ENCODE peak calls at places on chromosomes 1 and 21, in six cellular contexts. G is EL, T is A549, F is spleen, M is NCI-H1694, K is heart left ventricle. V is an unnamed sample.

GRCh38 chr1:3567405-3567804 is 43.9 kb downstream of the MEGF6 start:
- DNase-seq in G (no peak), T (no peak), F (no peak), M (no peak), K (no peak), V (no peak)

GRCh38 chr21:32412998-32413504 is 545 bp downstream of the EVA1C start:
- DNase-seq in G (peak; percentile 23), T (no peak), F (peak; percentile 81), M (no peak), K (peak; percentile 72), V (no peak)

GRCh38 chr1:183101841-183102276 is 78.6 kb downstream of the LAMC1 start:
- DNase-seq in G (peak; percentile 42), T (no peak), F (no peak), M (no peak), K (no peak), V (no peak)

GRCh38 chr21:46459024-46459355 is 299 bp downstream of the DIP2A start:
- DNase-seq in G (no peak), T (no peak), F (no peak), M (no peak), K (no peak), V (no peak)

GRCh38 chr1:212167098-212167497 is 118.1 kb upstream of the PPP2R5A start:
- DNase-seq in G (peak; percentile 68), T (no peak), F (peak; percentile 81), M (no peak), K (peak; percentile 69), V (no peak)

GRCh38 chr1:229714964-229715603 is 89.0 kb downstream of the URB2 start:
- DNase-seq in G (peak; percentile 41), T (peak; percentile 57), F (no peak), M (no peak), K (peak; percentile 41), V (peak; percentile 79)

GRCh38 chr1:42963378-42964005 is 4.8 kb upstream of the SLC2A1 start:
- DNase-seq in G (peak; percentile 78), T (peak; percentile 72), F (no peak), M (no peak), K (no peak), V (no peak)

GRCh38 chr1:69898403-69898947 is 306.9 kb downstream of the LRRC40 start:
- DNase-seq in G (no peak), T (no peak), F (no peak), M (no peak), K (no peak), V (no peak)

GRCh38 chr1:110581637-110582036 is 24.5 kb downstream of the KCNA2 start:
- DNase-seq in G (no peak), T (no peak), F (no peak), M (no peak), K (no peak), V (no peak)

GRCh38 chr1:228515200-228515834 is 28.1 kb downstream of the RNF187 start:
- DNase-seq in G (peak; percentile 51), T (peak; percentile 55), F (no peak), M (peak; percentile 76), K (no peak), V (peak; percentile 55)

GRCh38 chr1:46168463-46168862 is 6.4 kb upstream of the TSPAN1 start:
- DNase-seq in G (no peak), T (no peak), F (no peak), M (no peak), K (no peak), V (no peak)

GRCh38 chr1:79113836-79114235 is 107.3 kb upstream of the ADGRL4 start:
- DNase-seq in G (no peak), T (no peak), F (no peak), M (no peak), K (no peak), V (no peak)

GRCh38 chr1:244397086-244397485 is 54.6 kb downstream of the ADSS2 start:
- DNase-seq in G (no peak), T (no peak), F (no peak), M (peak; percentile 16), K (no peak), V (no peak)

GRCh38 chr1:119160435-119160834 is 20.0 kb upstream of the WARS2 start:
- DNase-seq in G (no peak), T (no peak), F (no peak), M (no peak), K (no peak), V (no peak)

GRCh38 chr1:178953538-178954207 is 72.0 kb upstream of the FAM20B start:
- DNase-seq in G (no peak), T (no peak), F (no peak), M (no peak), K (no peak), V (no peak)